ENCODE peak calls at places on chromosomes 2 and 18, in nine cellular contexts. L, Z, R, H, D, E, M, P and Y are unnamed samples.

GRCh38 chr2:42762823-42763804 is 821 bp downstream of the OXER1 start:
- DNase-seq in M (no peak), E (no peak), H (no peak), D (no peak), R (no peak), Z (no peak), P (no peak), L (no peak), Y (no peak)

GRCh38 chr2:8729939-8730338 is 48.1 kb downstream of the ID2 start:
- DNase-seq in E (no peak), H (no peak), Z (no peak), P (no peak), D (no peak), M (no peak), L (no peak), R (no peak), Y (no peak)

GRCh38 chr2:65300134-65300771 is 72.6 kb downstream of the ACTR2 start:
- DNase-seq in P (no peak), R (no peak), Z (peak), M (peak), H (no peak), D (no peak), L (no peak), E (peak), Y (no peak)

GRCh38 chr18:46596119-46596518 is 60.9 kb downstream of the LOXHD1 start:
- DNase-seq in E (no peak), H (no peak), D (no peak), M (peak), Z (no peak), P (no peak), R (peak), L (no peak), Y (no peak)

GRCh38 chr2:170812716-170813585 is 3.7 kb upstream of the GAD1 start:
- DNase-seq in E (peak), R (peak), H (no peak), D (no peak), P (no peak), L (peak), Z (peak), M (peak), Y (peak)

GRCh38 chr2:84257871-84258270 is 201.2 kb downstream of the SUCLG1 start:
- DNase-seq in R (no peak), H (no peak), Z (no peak), D (no peak), P (no peak), L (no peak), M (no peak), E (no peak), Y (no peak)

GRCh38 chr2:237196866-237197618 is 111.4 kb downstream of the COPS8 start:
- DNase-seq in R (no peak), D (no peak), Z (no peak), H (no peak), E (peak), M (peak), L (no peak), P (no peak), Y (no peak)

GRCh38 chr2:28452534-28453081 is 43.3 kb upstream of the PLB1 start:
- DNase-seq in H (peak), M (peak), E (peak), L (peak), Z (peak), R (peak), P (no peak), D (peak), Y (peak)

GRCh38 chr18:13289501-13290205 is 71.1 kb downstream of the LDLRAD4 start:
- DNase-seq in L (no peak), D (no peak), E (no peak), Z (no peak), M (no peak), R (no peak), P (no peak), H (no peak), Y (no peak)

GRCh38 chr18:63844254-63844653 is 43.3 kb upstream of the SERPINB2 start:
- DNase-seq in Z (no peak), R (peak), L (no peak), E (peak), P (no peak), H (no peak), D (no peak), M (peak), Y (peak)

GRCh38 chr2:126979604-126980003 is 80.9 kb downstream of the TEX51 start:
- DNase-seq in P (no peak), E (no peak), L (no peak), H (no peak), Z (no peak), M (no peak), D (no peak), R (no peak), Y (no peak)